ENCODE peak calls at places on chromosomes 13 and 19, in nine cellular contexts. One of them, this sample, is unnamed.

GRCh38 chr13:97353927-97354326 is 80.0 kb upstream of the RAP2A start:
- DNase-seq in heart left ventricle: no peak
- DNase-seq in suprapubic skin: no peak
- DNase-seq in stomach: no peak
- DNase-seq in HepG2: no peak
- DNase-seq in tibial nerve: no peak
- DNase-seq in IMR-90: peak
- DNase-seq in endothelial cell of umbilical vein: no peak
- DNase-seq in prostate gland: no peak
- DNase-seq in this sample: no peak

GRCh38 chr13:26555413-26555812 is 2.1 kb upstream of the WASF3 start:
- DNase-seq in suprapubic skin: no peak
- DNase-seq in heart left ventricle: no peak
- DNase-seq in HepG2: no peak
- DNase-seq in prostate gland: no peak
- DNase-seq in endothelial cell of umbilical vein: no peak
- DNase-seq in tibial nerve: no peak
- DNase-seq in stomach: no peak
- DNase-seq in IMR-90: no peak
- DNase-seq in this sample: no peak

GRCh38 chr13:30138511-30138910 is 168.8 kb downstream of the KATNAL1 start:
- DNase-seq in heart left ventricle: no peak
- DNase-seq in suprapubic skin: no peak
- DNase-seq in prostate gland: no peak
- DNase-seq in IMR-90: no peak
- DNase-seq in tibial nerve: no peak
- DNase-seq in endothelial cell of umbilical vein: peak
- DNase-seq in HepG2: no peak
- DNase-seq in stomach: no peak
- DNase-seq in this sample: no peak

GRCh38 chr13:97018029-97018819 is 23.9 kb upstream of the OXGR1 start:
- DNase-seq in suprapubic skin: no peak
- DNase-seq in endothelial cell of umbilical vein: peak
- DNase-seq in tibial nerve: peak
- DNase-seq in stomach: no peak
- DNase-seq in prostate gland: no peak
- DNase-seq in IMR-90: peak
- DNase-seq in heart left ventricle: no peak
- DNase-seq in HepG2: peak
- DNase-seq in this sample: no peak

GRCh38 chr13:33494596-33495214 is 209.2 kb upstream of the STARD13 start:
- DNase-seq in endothelial cell of umbilical vein: peak
- DNase-seq in prostate gland: no peak
- DNase-seq in heart left ventricle: peak
- DNase-seq in tibial nerve: no peak
- DNase-seq in IMR-90: peak
- DNase-seq in HepG2: peak
- DNase-seq in suprapubic skin: no peak
- DNase-seq in stomach: no peak
- DNase-seq in this sample: no peak

GRCh38 chr19:57961785-57962184 is 12.5 kb downstream of the C19orf18 start:
- DNase-seq in suprapubic skin: no peak
- DNase-seq in heart left ventricle: no peak
- DNase-seq in tibial nerve: no peak
- DNase-seq in HepG2: no peak
- DNase-seq in IMR-90: no peak
- DNase-seq in prostate gland: no peak
- DNase-seq in stomach: no peak
- DNase-seq in endothelial cell of umbilical vein: no peak
- DNase-seq in this sample: no peak

GRCh38 chr13:78131811-78132210 is 213.2 kb upstream of the EDNRB start:
- DNase-seq in stomach: no peak
- DNase-seq in prostate gland: no peak
- DNase-seq in HepG2: no peak
- DNase-seq in IMR-90: peak
- DNase-seq in tibial nerve: no peak
- DNase-seq in endothelial cell of umbilical vein: peak
- DNase-seq in suprapubic skin: no peak
- DNase-seq in heart left ventricle: no peak
- DNase-seq in this sample: no peak

GRCh38 chr19:33699754-33700407 is 78.1 kb downstream of the CHST8 start:
- DNase-seq in prostate gland: no peak
- DNase-seq in IMR-90: no peak
- DNase-seq in heart left ventricle: no peak
- DNase-seq in endothelial cell of umbilical vein: no peak
- DNase-seq in stomach: no peak
- DNase-seq in HepG2: no peak
- DNase-seq in suprapubic skin: peak
- DNase-seq in tibial nerve: no peak
- DNase-seq in this sample: peak

GRCh38 chr19:29598036-29598435 is 8.0 kb upstream of the POP4 start:
- DNase-seq in tibial nerve: no peak
- DNase-seq in HepG2: no peak
- DNase-seq in heart left ventricle: no peak
- DNase-seq in suprapubic skin: no peak
- DNase-seq in IMR-90: no peak
- DNase-seq in prostate gland: no peak
- DNase-seq in endothelial cell of umbilical vein: no peak
- DNase-seq in stomach: no peak
- DNase-seq in this sample: peak

GRCh38 chr19:11254662-11255061 is 7.7 kb downstream of the DOCK6 start:
- DNase-seq in prostate gland: no peak
- DNase-seq in tibial nerve: no peak
- DNase-seq in suprapubic skin: no peak
- DNase-seq in stomach: no peak
- DNase-seq in HepG2: no peak
- DNase-seq in endothelial cell of umbilical vein: no peak
- DNase-seq in heart left ventricle: no peak
- DNase-seq in IMR-90: no peak
- DNase-seq in this sample: no peak

GRCh38 chr19:42206871-42207755 is 10.4 kb downstream of the DEDD2 start:
- DNase-seq in IMR-90: peak
- DNase-seq in HepG2: no peak
- DNase-seq in tibial nerve: no peak
- DNase-seq in endothelial cell of umbilical vein: no peak
- DNase-seq in stomach: no peak
- DNase-seq in prostate gland: no peak
- DNase-seq in heart left ventricle: peak
- DNase-seq in suprapubic skin: no peak
- DNase-seq in this sample: no peak

GRCh38 chr19:10971107-10971715 is 10.4 kb downstream of the SMARCA4 start:
- DNase-seq in prostate gland: no peak
- DNase-seq in heart left ventricle: no peak
- DNase-seq in suprapubic skin: no peak
- DNase-seq in HepG2: no peak
- DNase-seq in tibial nerve: no peak
- DNase-seq in stomach: no peak
- DNase-seq in IMR-90: no peak
- DNase-seq in endothelial cell of umbilical vein: no peak
- DNase-seq in this sample: no peak

GRCh38 chr13:110238795-110239194 is 68.2 kb downstream of the COL4A1 start:
- DNase-seq in IMR-90: no peak
- DNase-seq in tibial nerve: no peak
- DNase-seq in HepG2: no peak
- DNase-seq in stomach: no peak
- DNase-seq in heart left ventricle: no peak
- DNase-seq in endothelial cell of umbilical vein: no peak
- DNase-seq in prostate gland: no peak
- DNase-seq in suprapubic skin: no peak
- DNase-seq in this sample: no peak

GRCh38 chr13:32837307-32837972 is 178.8 kb upstream of the KL start:
- DNase-seq in endothelial cell of umbilical vein: no peak
- DNase-seq in suprapubic skin: no peak
- DNase-seq in HepG2: no peak
- DNase-seq in tibial nerve: no peak
- DNase-seq in heart left ventricle: no peak
- DNase-seq in IMR-90: no peak
- DNase-seq in prostate gland: no peak
- DNase-seq in stomach: no peak
- DNase-seq in this sample: no peak

GRCh38 chr13:48155850-48156249 is 60.9 kb upstream of the MED4 start:
- DNase-seq in HepG2: no peak
- DNase-seq in tibial nerve: no peak
- DNase-seq in suprapubic skin: no peak
- DNase-seq in heart left ventricle: no peak
- DNase-seq in stomach: no peak
- DNase-seq in endothelial cell of umbilical vein: peak
- DNase-seq in prostate gland: peak
- DNase-seq in IMR-90: peak
- DNase-seq in this sample: no peak

GRCh38 chr13:59931621-59932020 is 232.1 kb downstream of the DIAPH3 start:
- DNase-seq in IMR-90: peak
- DNase-seq in tibial nerve: no peak
- DNase-seq in suprapubic skin: no peak
- DNase-seq in stomach: no peak
- DNase-seq in HepG2: no peak
- DNase-seq in endothelial cell of umbilical vein: no peak
- DNase-seq in prostate gland: no peak
- DNase-seq in heart left ventricle: no peak
- DNase-seq in this sample: no peak

GRCh38 chr19:10872551-10873107 is 1.3 kb downstream of the CARM1 start:
- DNase-seq in IMR-90: no peak
- DNase-seq in heart left ventricle: no peak
- DNase-seq in stomach: no peak
- DNase-seq in HepG2: no peak
- DNase-seq in suprapubic skin: no peak
- DNase-seq in prostate gland: no peak
- DNase-seq in tibial nerve: no peak
- DNase-seq in endothelial cell of umbilical vein: peak
- DNase-seq in this sample: no peak

GRCh38 chr13:80265348-80265747 is 75.6 kb downstream of the SPRY2 start:
- DNase-seq in heart left ventricle: no peak
- DNase-seq in suprapubic skin: no peak
- DNase-seq in HepG2: no peak
- DNase-seq in prostate gland: no peak
- DNase-seq in stomach: no peak
- DNase-seq in tibial nerve: no peak
- DNase-seq in IMR-90: no peak
- DNase-seq in endothelial cell of umbilical vein: no peak
- DNase-seq in this sample: no peak

DNA sequence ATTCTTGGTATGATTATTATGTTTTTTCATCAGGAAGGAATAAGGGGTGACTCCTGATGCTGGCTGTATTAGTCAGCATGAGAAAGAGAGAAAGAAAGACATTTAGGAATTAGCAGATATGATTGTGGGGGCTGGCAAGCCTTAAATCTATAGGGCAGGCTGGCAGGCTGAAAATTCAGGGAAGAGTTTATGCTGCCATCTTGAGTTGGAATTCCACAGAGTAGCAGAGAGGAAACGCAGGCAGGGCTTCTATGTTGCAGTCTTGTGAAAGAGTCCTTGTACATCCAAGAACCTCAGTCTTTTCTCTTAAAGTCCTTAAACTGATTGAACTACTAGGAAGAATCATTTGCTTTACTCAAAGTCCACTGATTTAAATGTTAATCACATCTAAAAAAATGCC is 262.7 kb upstream of the SLC10A2 start:
- DNase-seq in tibial nerve: no peak
- DNase-seq in stomach: no peak
- DNase-seq in IMR-90: no peak
- DNase-seq in endothelial cell of umbilical vein: no peak
- DNase-seq in HepG2: no peak
- DNase-seq in prostate gland: no peak
- DNase-seq in heart left ventricle: no peak
- DNase-seq in suprapubic skin: no peak
- DNase-seq in this sample: no peak
- TF ChIP-seq CTCF in tibial nerve: no peak
- TF ChIP-seq CTCF in stomach: no peak
- TF ChIP-seq CTCF in IMR-90: no peak
- TF ChIP-seq CTCF in endothelial cell of umbilical vein: no peak
- TF ChIP-seq CTCF in HepG2: no peak
- TF ChIP-seq CTCF in prostate gland: no peak
- TF ChIP-seq CTCF in heart left ventricle: no peak
- TF ChIP-seq CTCF in suprapubic skin: no peak
- TF ChIP-seq CTCF in this sample: no peak

GRCh38 chr13:50644081-50644871 is 199.2 kb downstream of the DLEU7 start:
- DNase-seq in endothelial cell of umbilical vein: no peak
- DNase-seq in suprapubic skin: no peak
- DNase-seq in tibial nerve: no peak
- DNase-seq in heart left ventricle: no peak
- DNase-seq in IMR-90: no peak
- DNase-seq in prostate gland: peak
- DNase-seq in stomach: no peak
- DNase-seq in HepG2: peak
- DNase-seq in this sample: no peak
- H3K27ac ChIP-seq in endothelial cell of umbilical vein: no peak
- H3K27ac ChIP-seq in suprapubic skin: no peak
- H3K27ac ChIP-seq in tibial nerve: no peak
- H3K27ac ChIP-seq in heart left ventricle: no peak
- H3K27ac ChIP-seq in IMR-90: no peak
- H3K27ac ChIP-seq in prostate gland: no peak
- H3K27ac ChIP-seq in stomach: no peak
- H3K27ac ChIP-seq in HepG2: no peak
- H3K27ac ChIP-seq in this sample: no peak

DNA sequence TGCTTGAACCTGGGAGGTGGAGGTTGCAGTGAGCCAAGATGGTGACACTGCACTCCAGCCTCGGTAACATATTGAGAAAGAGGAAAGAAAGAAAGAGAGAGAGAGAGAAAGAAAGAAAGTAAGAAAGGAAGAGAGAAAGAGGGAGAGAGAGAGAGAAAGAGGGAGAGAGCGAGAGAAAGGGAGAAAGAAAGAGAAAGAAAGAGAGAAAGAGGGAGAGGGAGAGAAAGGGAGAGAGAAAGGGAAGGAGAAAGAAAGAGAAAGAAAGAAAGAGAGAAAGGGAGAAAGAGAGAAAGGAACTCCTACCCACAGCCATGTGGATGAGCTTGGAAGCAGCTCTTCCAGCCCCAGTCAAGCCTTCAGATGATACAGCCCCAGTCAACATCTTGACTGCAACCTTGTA is 46.7 kb downstream of the ZNRF4 start:
- DNase-seq in stomach: no peak
- DNase-seq in heart left ventricle: no peak
- DNase-seq in endothelial cell of umbilical vein: no peak
- DNase-seq in HepG2: no peak
- DNase-seq in prostate gland: no peak
- DNase-seq in suprapubic skin: no peak
- DNase-seq in tibial nerve: no peak
- DNase-seq in IMR-90: no peak
- DNase-seq in this sample: no peak
- TF ChIP-seq POLR2A in stomach: no peak
- TF ChIP-seq POLR2A in heart left ventricle: no peak
- TF ChIP-seq POLR2A in endothelial cell of umbilical vein: no peak
- TF ChIP-seq POLR2A in HepG2: no peak
- TF ChIP-seq POLR2A in prostate gland: no peak
- TF ChIP-seq POLR2A in suprapubic skin: no peak
- TF ChIP-seq POLR2A in tibial nerve: no peak
- TF ChIP-seq POLR2A in IMR-90: no peak
- TF ChIP-seq POLR2A in this sample: no peak

DNA sequence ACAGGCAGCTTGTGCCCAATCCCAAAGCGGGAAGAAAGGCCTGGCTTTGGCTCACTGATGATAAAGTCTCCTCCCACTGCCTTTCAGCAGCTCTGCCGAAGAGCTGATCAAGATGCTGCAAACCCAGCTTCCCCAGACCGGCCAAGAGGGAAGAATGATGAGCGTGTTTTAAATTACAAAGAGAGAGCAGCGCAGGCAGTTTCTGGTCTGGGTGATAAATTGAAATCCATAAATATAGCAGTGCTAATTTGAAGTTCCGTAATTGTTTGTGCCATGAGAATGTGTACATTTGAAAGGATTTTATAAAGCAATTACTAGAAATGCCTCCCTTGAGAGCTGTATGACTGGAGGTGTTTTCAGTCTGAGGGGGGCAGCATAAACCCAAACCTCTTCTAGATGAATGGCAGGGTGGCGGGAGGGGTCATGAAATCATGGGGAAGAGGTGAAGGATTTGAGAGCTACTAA is 171.8 kb downstream of the STK24 start:
- DNase-seq in IMR-90: no peak
- DNase-seq in heart left ventricle: no peak
- DNase-seq in HepG2: no peak
- DNase-seq in stomach: no peak
- DNase-seq in tibial nerve: no peak
- DNase-seq in endothelial cell of umbilical vein: no peak
- DNase-seq in prostate gland: no peak
- DNase-seq in suprapubic skin: no peak
- DNase-seq in this sample: no peak
- TF ChIP-seq CTCF in IMR-90: no peak
- TF ChIP-seq CTCF in heart left ventricle: no peak
- TF ChIP-seq CTCF in HepG2: peak
- TF ChIP-seq CTCF in stomach: no peak
- TF ChIP-seq CTCF in tibial nerve: no peak
- TF ChIP-seq CTCF in endothelial cell of umbilical vein: no peak
- TF ChIP-seq CTCF in prostate gland: no peak
- TF ChIP-seq CTCF in suprapubic skin: no peak
- TF ChIP-seq CTCF in this sample: no peak